ENCODE peak calls at places on chromosomes 3 and 15, in four cellular contexts. L is GM12878, W is K562, G is HepG2. X is an unnamed sample.

GRCh38 chr15:82158811-82159210 is 103.7 kb downstream of the EFL1 start:
- DNase-seq in L (no peak), W (no peak), G (no peak), X (no peak)

GRCh38 chr3:107309312-107309711 is 67.9 kb upstream of the CCDC54 start:
- DNase-seq in L (no peak), W (no peak), G (no peak), X (no peak)

GRCh38 chr3:4736284-4736861 is 242.9 kb upstream of the BHLHE40 start:
- DNase-seq in L (no peak), W (no peak), G (no peak), X (no peak)

GRCh38 chr3:99066863-99067262 is 165.4 kb upstream of the DCBLD2 start:
- DNase-seq in L (no peak), W (peak; percentile 2), G (no peak), X (no peak)

GRCh38 chr15:29859981-29860745 is 37.9 kb upstream of the TJP1 start:
- DNase-seq in L (no peak), W (no peak), G (no peak), X (no peak)

GRCh38 chr15:22907161-22907950 is 68.9 kb downstream of the NIPA2 start:
- DNase-seq in L (no peak), W (no peak), G (no peak), X (no peak)

GRCh38 chr15:48352474-48353072 is 21.3 kb downstream of the DUT start:
- DNase-seq in L (no peak), W (peak; percentile 83), G (peak; percentile 72), X (peak; percentile 50)

GRCh38 chr15:25739687-25740121 is 123.4 kb downstream of the ATP10A start:
- DNase-seq in L (peak; percentile 12), W (no peak), G (no peak), X (peak; percentile 36)

GRCh38 chr3:29282431-29283296 is 1.8 kb downstream of the RBMS3 start:
- DNase-seq in L (no peak), W (no peak), G (no peak), X (no peak)

GRCh38 chr15:46786886-46787285 is 930.4 kb upstream of the SEMA6D start:
- DNase-seq in L (no peak), W (no peak), G (no peak), X (no peak)

GRCh38 chr15:98382139-98382538 is 266.2 kb upstream of the IGF1R start:
- DNase-seq in L (no peak), W (peak; percentile 5), G (no peak), X (peak; percentile 38)

GRCh38 chr15:79046691-79047404 is 43.7 kb downstream of the RASGRF1 start:
- DNase-seq in L (no peak), W (no peak), G (no peak), X (no peak)

GRCh38 chr3:72050048-72050632 is 265.2 kb upstream of the PROK2 start:
- DNase-seq in L (no peak), W (no peak), G (no peak), X (no peak)

DNA sequence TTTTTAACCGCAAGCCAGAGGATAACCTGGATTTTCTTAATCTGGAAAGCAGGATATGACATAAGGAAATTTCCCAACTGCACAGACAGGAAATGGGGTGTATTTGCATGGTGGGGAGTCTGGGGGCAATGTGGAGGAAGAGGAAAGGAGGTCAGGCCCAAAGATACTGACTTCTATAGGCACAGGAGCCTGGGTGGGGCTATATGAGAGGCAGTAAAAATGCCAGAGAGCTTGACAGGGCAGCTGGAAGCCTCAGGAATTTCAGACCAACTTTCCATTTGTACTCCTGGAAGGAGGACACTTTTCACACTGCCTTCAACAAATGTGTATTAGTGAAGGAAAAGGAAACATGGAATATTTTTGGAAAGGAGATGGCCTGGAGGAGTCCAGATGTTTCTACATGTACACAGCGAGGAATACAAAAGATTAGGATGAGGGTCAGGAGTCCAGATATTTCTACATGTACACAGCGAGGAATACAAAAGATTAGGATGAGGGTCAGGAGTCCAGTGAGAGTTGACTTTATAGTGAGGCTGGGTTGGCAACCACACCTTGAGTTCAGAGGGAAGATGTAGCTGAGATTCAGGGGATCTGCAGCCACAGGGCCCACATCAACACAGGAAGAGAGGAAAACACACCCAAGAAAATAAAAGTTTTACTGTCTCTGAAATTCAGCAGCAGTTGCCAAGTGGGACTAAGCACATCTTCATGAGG is 111.9 kb upstream of the PTPRG start:
- DNase-seq in L (no peak), W (no peak), G (no peak), X (no peak)
- TF ChIP-seq CBFB in L (no peak), W (no peak), G (no peak), X (no peak)

GRCh38 chr3:156676467-156677119 is 2.2 kb downstream of the TIPARP start:
- DNase-seq in L (no peak), W (no peak), G (no peak), X (no peak)

GRCh38 chr3:156673732-156674045 is 701 bp upstream of the TIPARP start:
- DNase-seq in L (no peak), W (no peak), G (no peak), X (no peak)

GRCh38 chr3:156674046-156674910 is at the start of gene TIPARP:
- DNase-seq in L (peak; percentile 99), W (peak; percentile 99), G (peak; percentile 92), X (peak; percentile 92)

GRCh38 chr3:156675744-156676466 is 1.5 kb downstream of the TIPARP start:
- DNase-seq in L (no peak), W (peak; percentile 67), G (peak; percentile 24), X (no peak)

GRCh38 chr3:156674911-156675743 is 737 bp downstream of the TIPARP start:
- DNase-seq in L (no peak), W (peak; percentile 78), G (no peak), X (peak; percentile 75)
- TF ChIP-seq CBFB in L (no peak), W (no peak), G (no peak), X (no peak)

DNA sequence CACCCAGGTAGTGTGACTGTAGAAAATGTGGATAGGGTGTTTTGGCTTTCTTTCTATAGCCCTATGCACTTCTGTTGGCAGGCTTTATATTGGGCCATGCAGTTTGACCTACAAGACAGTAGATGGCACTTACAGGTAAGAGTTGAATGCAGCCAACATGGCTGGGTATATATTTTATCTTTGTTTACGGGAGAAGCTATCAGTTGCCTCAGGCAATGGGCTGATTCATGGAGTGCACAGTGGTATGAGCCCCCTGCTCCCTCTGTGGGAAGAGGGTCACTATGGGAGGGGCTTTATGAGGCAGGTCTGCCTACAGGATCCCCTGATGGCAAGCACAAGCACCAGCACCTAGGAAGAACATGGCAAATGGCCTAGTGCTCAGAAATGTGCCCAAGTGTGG is 301.2 kb upstream of the CDIN1 start:
- DNase-seq in L (no peak), W (peak; percentile 29), G (no peak), X (no peak)
- TF ChIP-seq CBFB in L (no peak), W (no peak), G (no peak), X (no peak)

GRCh38 chr3:32794487-32795308 is 23.1 kb upstream of the TRIM71 start:
- DNase-seq in L (no peak), W (no peak), G (peak; percentile 97), X (no peak)
- TF ChIP-seq CBFB in L (no peak), W (no peak), G (no peak), X (no peak)

X was measured in WTC11.